ENCODE peak calls at places on chromosomes 7 and 10, in eight cellular contexts. O, J, G, B, P, M, A and S are unnamed samples.

GRCh38 chr7:21028186-21028989 is 241.7 kb upstream of the SP8 start:
- DNase-seq in O (no peak), J (no peak), P (peak; percentile 41), M (no peak), G (no peak), A (no peak), B (no peak), S (no peak)

GRCh38 chr10:42816917-42817316 is 34.3 kb downstream of the BMS1 start:
- DNase-seq in G (no peak), A (no peak), P (peak; percentile 75), J (no peak), B (no peak), O (no peak), M (no peak), S (no peak)

GRCh38 chr10:91424016-91424415 is 13.9 kb downstream of the HECTD2 start:
- DNase-seq in O (no peak), J (no peak), P (no peak), A (no peak), B (no peak), M (no peak), G (no peak), S (no peak)

GRCh38 chr10:52635651-52636050 is 136.9 kb downstream of the MBL2 start:
- DNase-seq in M (no peak), O (no peak), B (no peak), G (no peak), J (no peak), P (no peak), A (no peak), S (no peak)

GRCh38 chr7:27462575-27463270 is 200.0 kb downstream of the HIBADH start:
- DNase-seq in A (no peak), O (no peak), M (no peak), J (no peak), B (no peak), P (no peak), G (no peak), S (no peak)

GRCh38 chr7:139618482-139619366 is 95.2 kb downstream of the CLEC2L start:
- DNase-seq in A (peak; percentile 48), J (peak; percentile 63), B (peak; percentile 19), P (peak; percentile 79), G (peak; percentile 75), M (peak; percentile 35), O (peak; percentile 48), S (no peak)

GRCh38 chr10:70457759-70458305 is 16.4 kb upstream of the NODAL start:
- DNase-seq in A (no peak), G (no peak), M (no peak), B (no peak), J (no peak), P (no peak), O (no peak), S (no peak)

GRCh38 chr7:99004781-99005500 is 126.6 kb downstream of the TRRAP start:
- DNase-seq in O (no peak), M (no peak), B (no peak), A (no peak), J (no peak), G (no peak), P (no peak), S (no peak)

GRCh38 chr10:44382131-44382858 is 2.6 kb downstream of the CXCL12 start:
- DNase-seq in A (no peak), J (no peak), O (no peak), P (peak; percentile 68), G (no peak), B (no peak), M (no peak), S (no peak)

GRCh38 chr7:129923709-129924108 is 29.1 kb downstream of the UBE2H start:
- DNase-seq in A (no peak), P (no peak), O (no peak), M (no peak), G (no peak), J (no peak), B (no peak), S (no peak)

GRCh38 chr10:74419491-74420466 is 268.8 kb downstream of the ADK start:
- DNase-seq in G (peak; percentile 53), M (no peak), P (peak; percentile 60), A (peak; percentile 10), O (peak; percentile 47), B (peak; percentile 10), J (peak; percentile 25), S (no peak)

GRCh38 chr7:105305633-105306032 is 83.1 kb downstream of the SRPK2 start:
- DNase-seq in P (no peak), B (no peak), J (no peak), G (no peak), O (no peak), A (no peak), M (no peak), S (no peak)

GRCh38 chr7:64181586-64181985 is 25.4 kb upstream of the ZNF735 start:
- DNase-seq in O (peak; percentile 36), G (no peak), A (no peak), B (no peak), M (no peak), P (no peak), J (no peak), S (no peak)

GRCh38 chr10:69792361-69792760 is 9.3 kb upstream of the COL13A1 start:
- DNase-seq in M (no peak), J (no peak), A (no peak), P (no peak), O (no peak), G (no peak), B (no peak), S (no peak)

GRCh38 chr7:74069790-74070618 is 13.6 kb upstream of the LIMK1 start:
- DNase-seq in J (no peak), O (no peak), B (no peak), A (no peak), G (peak; percentile 16), P (no peak), M (no peak), S (no peak)

GRCh38 chr7:86653919-86654659 is 10.4 kb downstream of the GRM3 start:
- DNase-seq in G (no peak), B (no peak), A (no peak), M (no peak), P (peak; percentile 60), J (no peak), O (no peak), S (no peak)

GRCh38 chr7:36037121-36037662 is 115.9 kb upstream of the EEPD1 start:
- DNase-seq in A (no peak), J (peak; percentile 66), G (no peak), P (peak; percentile 13), B (no peak), M (no peak), O (peak; percentile 73), S (no peak)

GRCh38 chr7:6346581-6346980 is 74.2 kb upstream of the CYTH3 start:
- DNase-seq in P (peak; percentile 67), M (no peak), O (no peak), J (no peak), B (no peak), G (no peak), A (no peak), S (no peak)

GRCh38 chr10:6418167-6418566 is 161.9 kb downstream of the PRKCQ start:
- DNase-seq in P (peak; percentile 52), G (no peak), B (no peak), A (no peak), M (no peak), J (no peak), O (no peak), S (no peak)

GRCh38 chr10:6418613-6419216 is 161.4 kb downstream of the PRKCQ start:
- DNase-seq in M (no peak), A (no peak), G (no peak), P (no peak), B (no peak), O (no peak), J (no peak), S (no peak)

GRCh38 chr10:6411424-6411823 is 168.7 kb downstream of the PRKCQ start:
- DNase-seq in P (no peak), J (no peak), B (no peak), O (no peak), M (no peak), A (no peak), G (no peak), S (no peak)

DNA sequence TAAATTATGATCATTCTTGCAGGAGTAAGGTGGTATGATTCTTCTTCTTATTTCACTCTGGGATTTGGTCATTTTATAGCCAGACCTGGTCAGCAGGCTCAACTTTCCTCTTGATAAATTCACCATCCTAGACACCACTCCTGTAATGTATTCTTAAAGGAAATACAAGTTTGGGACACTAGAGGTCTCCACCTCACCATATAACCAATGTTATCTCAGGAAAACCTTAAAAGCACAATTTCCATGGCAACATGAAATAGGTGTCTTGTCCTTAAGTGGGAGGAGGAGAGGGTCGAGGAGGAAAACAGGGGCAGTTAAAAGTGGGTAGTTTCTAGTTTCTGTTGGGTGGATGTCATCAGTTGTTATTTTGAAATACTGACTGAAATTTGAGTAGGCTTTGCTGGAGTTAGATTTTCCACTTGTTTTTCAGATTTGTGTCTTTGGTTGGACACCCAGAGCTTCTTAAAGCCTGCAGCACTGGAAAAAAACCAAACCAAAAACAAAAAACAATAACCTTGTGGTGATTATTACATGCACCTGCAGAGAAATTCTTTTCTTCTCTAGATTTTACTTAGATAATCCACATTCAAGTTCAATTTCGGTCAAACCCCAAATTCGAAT is 163.1 kb downstream of the PRKCQ start:
- DNase-seq in M (peak; percentile 35), O (peak; percentile 44), B (peak; percentile 35), P (peak; percentile 94), A (no peak), G (peak; percentile 46), J (peak; percentile 71), S (peak; percentile 24)
- TF ChIP-seq REST in M (no peak), O (no peak), B (no peak), P (no peak), A (no peak), G (no peak), J (no peak), S (no peak)

GRCh38 chr10:33084388-33084896 is 126.4 kb upstream of the ITGB1 start:
- DNase-seq in J (no peak), O (no peak), B (no peak), P (no peak), A (no peak), M (no peak), G (no peak), S (no peak)
- H3K27ac ChIP-seq in J (no peak overlapping the region), O (no peak overlapping the region), B (no peak overlapping the region), P (no peak overlapping the region), A (no peak overlapping the region), M (no peak overlapping the region), G (no peak overlapping the region), S (no peak overlapping the region)

GRCh38 chr10:57221674-57222073 is 860.6 kb upstream of the ZWINT start:
- DNase-seq in O (no peak), A (no peak), M (no peak), G (no peak), P (peak; percentile 35), J (no peak), B (no peak), S (no peak)
- TF ChIP-seq CTCF in O (no peak), A (no peak), M (no peak), G (no peak), P (no peak), J (no peak), B (no peak), S (no peak)

DNA sequence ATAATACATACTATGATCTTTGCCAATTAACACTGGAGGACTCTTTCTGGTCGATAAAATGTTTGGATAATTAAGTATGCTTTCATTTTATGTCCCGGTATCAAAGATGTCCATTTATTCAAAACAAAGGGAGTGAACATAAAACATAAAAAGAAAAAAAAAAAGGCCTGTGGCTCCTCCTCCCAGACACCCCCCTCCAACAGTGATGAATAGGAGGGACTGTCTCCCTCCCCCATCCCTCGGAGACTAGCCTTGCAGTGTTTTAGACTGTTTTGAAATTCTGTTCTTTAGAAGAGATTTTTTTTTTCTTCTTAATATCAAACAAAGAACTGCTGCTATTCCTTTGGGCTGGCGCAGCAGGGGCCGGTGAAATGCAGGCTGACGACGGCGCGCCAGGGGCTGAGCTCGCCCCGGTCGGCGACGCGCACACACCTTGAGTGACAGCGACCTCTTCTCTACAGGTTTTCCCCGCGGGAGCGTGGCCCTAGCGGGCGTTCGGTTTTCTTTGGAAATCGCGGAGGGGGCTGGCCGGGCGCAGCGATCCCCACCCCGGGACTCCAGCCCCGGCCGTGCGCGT is at the start of gene LANCL2:
- DNase-seq in O (peak; percentile 83), P (peak; percentile 72), M (no peak), B (no peak), J (peak; percentile 31), G (peak; percentile 61), A (no peak), S (no peak)
- TF ChIP-seq REST in O (no peak), P (no peak), M (no peak), B (no peak), J (no peak), G (peak; percentile 14), A (no peak), S (no peak)